ENCODE peak calls at places on chromosomes 13 and 19, in nine cellular contexts. F is AG08396, Z is T-helper 9 cell, K is T-helper 17 cell, Q is brain microvascular endothelial cell, H is NCI-H1092, Y is C1 segment of cervical spinal cord, V is ACHN, A is thoracic aorta. M is an unnamed sample.

GRCh38 chr19:50661087-50661486 is 11.8 kb downstream of the C19orf81 start:
- DNase-seq in F (no peak), Z (no peak), K (no peak), Q (no peak), H (no peak), Y (no peak), V (no peak), A (no peak), M (no peak)

GRCh38 chr19:29878973-29879654 is 62.9 kb upstream of the URI1 start:
- DNase-seq in F (peak), Z (no peak), K (no peak), Q (peak), H (no peak), Y (no peak), V (peak), A (no peak), M (peak)

GRCh38 chr19:799076-799881 is 2.0 kb downstream of the PTBP1 start:
- DNase-seq in F (peak), Z (no peak), K (no peak), Q (no peak), H (no peak), Y (no peak), V (peak), A (no peak), M (no peak)

GRCh38 chr13:104936304-104936703 is 1599.2 kb downstream of the EFNB2 start:
- DNase-seq in F (no peak), Z (no peak), K (no peak), Q (no peak), H (no peak), Y (no peak), V (no peak), A (no peak), M (no peak)

GRCh38 chr19:55487884-55488687 is at the start of gene SSC5D:
- DNase-seq in F (peak), Z (no peak), K (no peak), Q (no peak), H (no peak), Y (no peak), V (peak), A (no peak), M (no peak)

GRCh38 chr19:13018037-13018914 is 23.0 kb downstream of the NFIX start:
- DNase-seq in F (no peak), Z (no peak), K (no peak), Q (no peak), H (peak), Y (no peak), V (no peak), A (no peak), M (no peak)

GRCh38 chr19:3565177-3565576 is 7.6 kb upstream of the HMG20B start:
- DNase-seq in F (no peak), Z (no peak), K (no peak), Q (peak), H (no peak), Y (no peak), V (peak), A (no peak), M (no peak)

GRCh38 chr13:82829040-82829439 is 1053.2 kb downstream of the SLITRK1 start:
- DNase-seq in F (no peak), Z (no peak), K (no peak), Q (no peak), H (no peak), Y (no peak), V (no peak), A (no peak), M (no peak)

GRCh38 chr13:31072041-31072440 is 89.7 kb downstream of the HSPH1 start:
- DNase-seq in F (peak), Z (no peak), K (no peak), Q (peak), H (no peak), Y (no peak), V (no peak), A (no peak), M (no peak)

GRCh38 chr13:98273824-98274786 is 97.0 kb upstream of the RNF113B start:
- DNase-seq in F (no peak), Z (no peak), K (no peak), Q (no peak), H (peak), Y (no peak), V (no peak), A (no peak), M (no peak)

GRCh38 chr13:36130542-36131214 is 504 bp downstream of the DCLK1 start:
- DNase-seq in F (no peak), Z (no peak), K (no peak), Q (no peak), H (peak), Y (no peak), V (peak), A (no peak), M (peak)

GRCh38 chr13:51697181-51697580 is 106.8 kb downstream of the DHRS12 start:
- DNase-seq in F (no peak), Z (no peak), K (no peak), Q (peak), H (no peak), Y (no peak), V (no peak), A (no peak), M (no peak)

GRCh38 chr13:45167611-45168554 is 33.0 kb downstream of the KCTD4 start:
- DNase-seq in F (no peak), Z (no peak), K (no peak), Q (no peak), H (no peak), Y (no peak), V (no peak), A (no peak), M (no peak)

GRCh38 chr13:101626925-101627555 is 174.6 kb downstream of the ITGBL1 start:
- DNase-seq in F (no peak), Z (no peak), K (no peak), Q (no peak), H (no peak), Y (no peak), V (peak), A (no peak), M (no peak)

GRCh38 chr13:75480691-75481175 is 1.2 kb downstream of the TBC1D4 start:
- DNase-seq in F (peak), Z (no peak), K (no peak), Q (no peak), H (peak), Y (no peak), V (peak), A (no peak), M (peak)

GRCh38 chr19:42279148-42279901 is 10.3 kb downstream of the CIC start:
- DNase-seq in F (no peak), Z (no peak), K (no peak), Q (no peak), H (no peak), Y (no peak), V (no peak), A (no peak), M (no peak)

GRCh38 chr19:18284710-18285430 is 3.4 kb upstream of the JUND start:
- DNase-seq in F (no peak), Z (no peak), K (no peak), Q (no peak), H (no peak), Y (no peak), V (no peak), A (no peak), M (no peak)

GRCh38 chr13:112616586-112617381 is 28.8 kb upstream of the TUBGCP3 start:
- DNase-seq in F (peak), Z (no peak), K (no peak), Q (peak), H (no peak), Y (no peak), V (peak), A (no peak), M (peak)

GRCh38 chr13:77136902-77137420 is 110.0 kb upstream of the FBXL3 start:
- DNase-seq in F (peak), Z (no peak), K (no peak), Q (peak), H (no peak), Y (no peak), V (no peak), A (no peak), M (no peak)

GRCh38 chr13:66887088-66887487 is 343.0 kb downstream of the PCDH9 start:
- DNase-seq in F (no peak), Z (no peak), K (no peak), Q (no peak), H (peak), Y (no peak), V (peak), A (no peak), M (peak)

GRCh38 chr19:19480688-19481087 is 34.7 kb downstream of the TSSK6 start:
- DNase-seq in F (no peak), Z (no peak), K (no peak), Q (no peak), H (no peak), Y (no peak), V (no peak), A (no peak), M (no peak)

GRCh38 chr13:54637377-54637776 is 1608.8 kb downstream of the OLFM4 start:
- DNase-seq in F (no peak), Z (no peak), K (no peak), Q (peak), H (no peak), Y (no peak), V (no peak), A (no peak), M (no peak)

GRCh38 chr19:46076951-46077814 is 36.4 kb upstream of the IGFL4 start:
- DNase-seq in F (peak), Z (no peak), K (no peak), Q (peak), H (peak), Y (no peak), V (peak), A (no peak), M (peak)

GRCh38 chr19:49689133-49690072 is at the start of gene ADM5:
- DNase-seq in F (peak), Z (no peak), K (no peak), Q (no peak), H (peak), Y (no peak), V (no peak), A (no peak), M (peak)

GRCh38 chr13:99970761-99971575 is 599 bp downstream of the ZIC5 start:
- DNase-seq in F (no peak), Z (no peak), K (no peak), Q (no peak), H (peak), Y (no peak), V (peak), A (no peak), M (no peak)

GRCh38 chr13:69580255-69580654 is 527.4 kb upstream of the ATXN8OS start:
- DNase-seq in F (no peak), Z (no peak), K (no peak), Q (no peak), H (no peak), Y (no peak), V (no peak), A (no peak), M (no peak)

GRCh38 chr19:54921082-54921481 is 15.1 kb downstream of the NCR1 start:
- DNase-seq in F (no peak), Z (no peak), K (no peak), Q (no peak), H (no peak), Y (no peak), V (no peak), A (no peak), M (no peak)

GRCh38 chr19:37654118-37654517 is 1.1 kb downstream of the ZFP30 start:
- DNase-seq in F (peak), Z (no peak), K (no peak), Q (no peak), H (no peak), Y (no peak), V (no peak), A (no peak), M (no peak)

GRCh38 chr13:58907347-58907746 is 1256.4 kb downstream of the DIAPH3 start:
- DNase-seq in F (no peak), Z (no peak), K (no peak), Q (no peak), H (no peak), Y (no peak), V (no peak), A (no peak), M (no peak)

GRCh38 chr13:44734204-44734707 is 158.1 kb upstream of the TSC22D1 start:
- DNase-seq in F (peak), Z (no peak), K (no peak), Q (peak), H (peak), Y (no peak), V (no peak), A (no peak), M (no peak)

GRCh38 chr13:31765441-31765840 is 26.1 kb downstream of the RXFP2 start:
- DNase-seq in F (peak), Z (no peak), K (no peak), Q (peak), H (no peak), Y (no peak), V (no peak), A (no peak), M (no peak)

GRCh38 chr13:108037348-108037747 is 178.0 kb downstream of the LIG4 start:
- DNase-seq in F (no peak), Z (no peak), K (no peak), Q (no peak), H (no peak), Y (no peak), V (no peak), A (no peak), M (no peak)

GRCh38 chr13:41916173-41916954 is 44.5 kb downstream of the VWA8 start:
- DNase-seq in F (peak), Z (no peak), K (no peak), Q (peak), H (no peak), Y (no peak), V (peak), A (no peak), M (no peak)

GRCh38 chr19:21751379-21751778 is 16.0 kb downstream of the ZNF100 start:
- DNase-seq in F (peak), Z (no peak), K (no peak), Q (peak), H (no peak), Y (no peak), V (peak), A (no peak), M (no peak)

GRCh38 chr19:31261019-31261595 is 88.1 kb downstream of the TSHZ3 start:
- DNase-seq in F (no peak), Z (no peak), K (no peak), Q (no peak), H (no peak), Y (no peak), V (no peak), A (no peak), M (no peak)